ENCODE peak calls at places on chromosomes 11 and 22, in four cellular contexts. H, N, V and J are unnamed samples.

GRCh38 chr11:72668645-72669347 is 5.4 kb downstream of the PDE2A start:
- DNase-seq in H (no peak), N (no peak), V (no peak), J (no peak)

GRCh38 chr11:113873241-113873626 is 2.1 kb downstream of the USP28 start:
- DNase-seq in H (no peak), N (no peak), V (peak; percentile 32), J (no peak)

GRCh38 chr11:118609380-118610219 is 2.2 kb downstream of the PHLDB1 start:
- DNase-seq in H (no peak), N (no peak), V (peak; percentile 34), J (no peak)

GRCh38 chr11:71269603-71270511 is 17.5 kb upstream of the SHANK2 start:
- DNase-seq in H (no peak), N (no peak), V (no peak), J (no peak)

GRCh38 chr11:2258501-2259465 is 11.6 kb downstream of the ASCL2 start:
- DNase-seq in H (no peak), N (no peak), V (no peak), J (no peak)

GRCh38 chr22:27267145-27267544 is 534.4 kb downstream of the MN1 start:
- DNase-seq in H (no peak), N (no peak), V (no peak), J (no peak)

GRCh38 chr11:34104680-34105078 is 750 bp upstream of the NAT10 start:
- DNase-seq in H (no peak), N (no peak), V (no peak), J (no peak)

GRCh38 chr22:47663615-47664605 is 901.5 kb downstream of the TBC1D22A start:
- DNase-seq in H (no peak), N (no peak), V (no peak), J (no peak)

GRCh38 chr22:27705391-27706080 is 96.0 kb downstream of the MN1 start:
- DNase-seq in H (no peak), N (no peak), V (no peak), J (no peak)

GRCh38 chr22:37186228-37186996 is 1.6 kb downstream of the C1QTNF6 start:
- DNase-seq in H (peak; percentile 97), N (peak; percentile 78), V (peak; percentile 88), J (peak; percentile 80)

GRCh38 chr11:10451399-10452116 is 3.5 kb upstream of the AMPD3 start:
- DNase-seq in H (no peak), N (no peak), V (no peak), J (no peak)

GRCh38 chr22:37776639-37777005 is 31.1 kb upstream of the GCAT start:
- DNase-seq in H (no peak), N (no peak), V (no peak), J (no peak)

GRCh38 chr11:130827697-130828377 is 88.4 kb downstream of the SNX19 start:
- DNase-seq in H (peak; percentile 50), N (peak; percentile 69), V (peak; percentile 82), J (peak; percentile 43)

GRCh38 chr22:19590696-19591095 is 66.5 kb upstream of the CLDN5 start:
- DNase-seq in H (no peak), N (no peak), V (no peak), J (peak; percentile 24)

GRCh38 chr22:34105461-34106062 is 185.3 kb upstream of the LARGE1 start:
- DNase-seq in H (no peak), N (peak; percentile 2), V (no peak), J (no peak)

GRCh38 chr11:110759972-110760381 is 47.7 kb upstream of the ARHGAP20 start:
- DNase-seq in H (no peak), N (no peak), V (peak; percentile 92), J (no peak)

GRCh38 chr11:13169709-13170108 is 107.9 kb upstream of the BMAL1 start:
- DNase-seq in H (peak; percentile 48), N (no peak), V (peak; percentile 94), J (no peak)

GRCh38 chr22:30822216-30823014 is 127.7 kb downstream of the OSBP2 start:
- DNase-seq in H (no peak), N (no peak), V (no peak), J (no peak)

GRCh38 chr11:1388763-1389102 is 1.0 kb upstream of the BRSK2 start:
- DNase-seq in H (no peak), N (no peak), V (no peak), J (no peak)

GRCh38 chr11:86222081-86222480 is 22.5 kb upstream of the EED start:
- DNase-seq in H (no peak), N (no peak), V (no peak), J (no peak)

GRCh38 chr11:114233755-114234154 is 62.4 kb upstream of the NNMT start:
- DNase-seq in H (no peak), N (no peak), V (peak; percentile 0), J (no peak)

GRCh38 chr22:26321469-26321913 is 107.6 kb upstream of the ASPHD2 start:
- DNase-seq in H (no peak), N (no peak), V (peak; percentile 45), J (peak; percentile 25)

GRCh38 chr11:96256604-96257003 is 86.4 kb downstream of the MAML2 start:
- DNase-seq in H (no peak), N (no peak), V (no peak), J (no peak)

GRCh38 chr11:65434057-65434666 is 11.6 kb downstream of the NEAT1 start:
- DNase-seq in H (no peak), N (no peak), V (peak; percentile 34), J (no peak)

GRCh38 chr11:79441159-79441875 is 487 bp upstream of the TENM4 start:
- DNase-seq in H (no peak), N (no peak), V (peak; percentile 58), J (no peak)

GRCh38 chr11:56876621-56877312 is 111.9 kb upstream of the OR5AK2 start:
- DNase-seq in H (no peak), N (no peak), V (peak; percentile 1), J (no peak)

GRCh38 chr11:73239571-73240189 is 21.6 kb downstream of the P2RY2 start:
- DNase-seq in H (no peak), N (no peak), V (no peak), J (no peak)

GRCh38 chr22:47307812-47308211 is 545.4 kb downstream of the TBC1D22A start:
- DNase-seq in H (no peak), N (no peak), V (peak; percentile 49), J (no peak)

GRCh38 chr11:14768789-14769188 is 123.2 kb downstream of the CYP2R1 start:
- DNase-seq in H (no peak), N (no peak), V (no peak), J (no peak)

GRCh38 chr11:14774738-14775137 is 117.3 kb downstream of the CYP2R1 start:
- DNase-seq in H (no peak), N (no peak), V (peak; percentile 3), J (no peak)

GRCh38 chr11:14775897-14776296 is 116.1 kb downstream of the CYP2R1 start:
- DNase-seq in H (no peak), N (no peak), V (no peak), J (no peak)

DNA sequence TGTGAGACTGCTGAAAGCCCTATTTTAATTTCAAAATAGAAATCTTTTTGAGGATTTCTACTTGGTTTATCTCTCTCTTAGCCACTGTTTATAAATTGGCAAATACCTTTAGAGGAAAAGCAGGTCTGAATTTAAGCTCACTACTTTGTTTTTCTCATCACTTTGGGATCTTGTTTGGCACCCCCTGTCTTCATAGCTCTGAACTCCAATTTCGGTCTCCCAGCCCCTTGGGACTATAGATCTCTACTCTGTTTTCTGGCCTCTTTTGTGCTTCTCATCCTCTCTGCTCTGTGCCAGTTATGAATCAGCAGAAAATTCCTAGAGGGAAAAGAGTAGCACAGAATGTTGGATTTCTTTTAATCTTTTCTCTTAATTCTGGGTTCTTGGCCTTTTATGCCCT is 118.3 kb downstream of the CYP2R1 start:
- DNase-seq in H (no peak), N (no peak), V (peak; percentile 0), J (no peak)
- TF ChIP-seq RAD21 in H (peak; percentile 25), N (no peak), V (no peak), J (no peak)

GRCh38 chr11:129705341-129705740 is 110.3 kb upstream of the TMEM45B start:
- DNase-seq in H (no peak), N (no peak), V (no peak), J (no peak)
- TF ChIP-seq RAD21 in H (no peak), N (no peak), V (no peak), J (no peak)

DNA sequence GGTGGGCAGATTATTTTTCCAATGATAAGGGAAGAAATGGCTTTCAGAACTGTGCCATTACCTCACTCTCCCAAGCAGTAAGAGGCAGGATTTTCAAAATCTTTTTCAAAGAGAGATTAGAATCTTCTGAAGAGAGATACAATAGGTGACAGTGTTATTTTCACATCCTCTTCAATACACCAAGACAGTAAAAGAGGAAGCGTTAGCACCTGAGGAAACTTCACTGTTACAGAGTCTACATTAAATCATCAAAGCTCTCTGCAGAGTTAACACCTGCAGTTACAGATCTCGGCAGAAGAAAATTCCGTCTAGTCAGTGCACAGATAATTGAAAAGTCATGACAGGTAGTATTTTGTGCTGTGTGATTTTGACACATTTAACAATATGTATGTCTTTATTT is 144.9 kb downstream of the PGR start:
- DNase-seq in H (no peak), N (no peak), V (no peak), J (no peak)
- TF ChIP-seq RAD21 in H (no peak), N (no peak), V (no peak), J (no peak)

DNA sequence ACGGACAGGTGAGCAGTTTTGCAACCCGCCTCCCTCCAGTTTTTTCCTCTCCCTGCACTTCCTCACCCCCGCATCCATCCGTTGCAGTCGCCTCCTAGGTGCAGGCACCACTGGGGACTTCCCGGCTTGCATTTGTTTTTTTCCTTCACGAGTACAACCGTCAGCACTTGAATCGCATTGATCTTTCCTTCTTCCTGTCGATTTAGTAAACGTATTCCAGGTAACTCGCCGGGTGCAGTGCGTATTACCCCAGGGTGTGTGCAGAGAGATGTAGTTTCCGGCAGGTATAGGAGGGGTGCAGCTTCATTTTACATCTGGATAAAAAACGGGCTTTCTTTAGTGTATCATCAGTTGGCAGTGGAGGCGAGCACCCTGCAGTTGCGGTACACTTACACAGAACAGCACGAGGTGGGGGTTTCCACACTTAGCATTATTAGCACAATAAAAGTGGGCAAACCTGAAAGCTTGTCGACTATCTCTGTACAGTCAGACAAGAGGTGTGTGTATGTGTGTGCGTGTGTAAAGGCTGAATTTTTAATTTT is at the start of gene SORL1-AS1:
- DNase-seq in H (no peak), N (peak; percentile 12), V (peak; percentile 5), J (no peak)
- TF ChIP-seq RAD21 in H (no peak), N (no peak), V (no peak), J (no peak)

DNA sequence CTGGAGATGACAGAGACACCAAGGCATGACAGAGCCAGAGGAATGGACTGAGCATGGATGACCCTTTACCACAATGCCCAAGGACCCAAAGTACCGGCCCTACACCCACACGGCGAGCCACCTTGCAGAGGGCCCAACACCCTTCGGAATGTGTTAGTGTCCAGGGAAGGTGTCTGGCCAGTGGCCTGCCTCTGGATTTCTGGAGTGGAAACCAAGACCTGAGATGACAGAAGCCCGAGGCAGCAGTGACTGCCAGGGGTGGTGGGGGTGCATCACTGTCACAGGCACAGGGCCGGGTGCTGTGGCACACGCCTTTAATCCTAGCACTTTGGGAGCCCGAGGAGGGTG is 28.7 kb downstream of the PDGFB start:
- DNase-seq in H (no peak), N (no peak), V (no peak), J (no peak)
- TF ChIP-seq RAD21 in H (no peak), N (no peak), V (no peak), J (no peak)

GRCh38 chr22:21982338-21982965 is at the start of gene TOP3B:
- DNase-seq in H (peak; percentile 43), N (peak; percentile 46), V (peak; percentile 69), J (peak; percentile 99)
- TF ChIP-seq RAD21 in H (no peak), N (no peak), V (no peak), J (no peak)